ENCODE peak calls at places on chromosomes 7 and 10, in six cellular contexts. A, Q, B, V, N and I are unnamed samples.

GRCh38 chr7:35474100-35474499 is 220.2 kb upstream of the TBX20 start:
- DNase-seq in A (no peak), V (no peak), Q (no peak), B (no peak), N (no peak), I (no peak)

GRCh38 chr10:115941247-115941840 is 331.7 kb downstream of the GFRA1 start:
- DNase-seq in N (no peak), B (no peak), Q (no peak), V (no peak), A (no peak), I (no peak)

GRCh38 chr7:90458104-90458503 is 11.3 kb upstream of the PTTG1IP2 start:
- DNase-seq in V (no peak), N (no peak), Q (no peak), B (no peak), A (no peak), I (no peak)

GRCh38 chr7:139991267-139991666 is 71.5 kb downstream of the PARP12 start:
- DNase-seq in N (no peak), B (peak; percentile 20), A (no peak), V (no peak), Q (no peak), I (no peak)

GRCh38 chr7:100679927-100680588 is 6.5 kb downstream of the GNB2 start:
- DNase-seq in B (peak; percentile 53), V (no peak), N (peak; percentile 88), Q (no peak), A (no peak), I (no peak)

GRCh38 chr10:105258674-105259065 is 617.6 kb downstream of the SORCS3 start:
- DNase-seq in N (no peak), B (no peak), Q (no peak), V (no peak), A (no peak), I (no peak)

GRCh38 chr7:70092314-70093303 is 494.3 kb downstream of the AUTS2 start:
- DNase-seq in N (peak; percentile 65), A (no peak), Q (no peak), B (peak; percentile 73), V (no peak), I (no peak)

GRCh38 chr10:123393170-123393569 is 239.0 kb downstream of the BUB3 start:
- DNase-seq in A (no peak), Q (no peak), B (no peak), V (no peak), N (no peak), I (no peak)

GRCh38 chr7:141071260-141071854 is 2.5 kb upstream of the TMEM178B start:
- DNase-seq in N (peak; percentile 26), V (no peak), B (peak; percentile 70), Q (no peak), A (peak; percentile 26), I (peak; percentile 74)

GRCh38 chr10:113986316-113986715 is 57.4 kb upstream of the ADRB1 start:
- DNase-seq in N (no peak), V (no peak), Q (no peak), B (no peak), A (no peak), I (no peak)

GRCh38 chr7:100360102-100360607 is 2.2 kb downstream of the PILRB start:
- DNase-seq in B (no peak), V (no peak), N (no peak), A (no peak), Q (no peak), I (no peak)

GRCh38 chr10:15305634-15306033 is 65.5 kb downstream of the FAM171A1 start:
- DNase-seq in B (no peak), V (no peak), A (no peak), N (no peak), Q (no peak), I (no peak)

GRCh38 chr7:50206521-50207250 is 97.8 kb upstream of the IKZF1 start:
- DNase-seq in Q (peak; percentile 22), B (no peak), N (no peak), V (peak; percentile 34), A (no peak), I (no peak)

GRCh38 chr7:145269418-145270161 is 433.7 kb upstream of the TPK1 start:
- DNase-seq in B (peak; percentile 38), V (no peak), N (no peak), Q (no peak), A (no peak), I (no peak)

GRCh38 chr7:156607332-156608175 is 33.0 kb upstream of the RNF32 start:
- DNase-seq in A (no peak), N (peak; percentile 37), V (no peak), B (no peak), Q (no peak), I (no peak)

GRCh38 chr7:43456200-43456599 is 126.7 kb upstream of the STK17A start:
- DNase-seq in Q (no peak), N (no peak), V (no peak), A (no peak), B (peak; percentile 14), I (no peak)

GRCh38 chr7:44080686-44081265 is 1.6 kb downstream of the POLM start:
- DNase-seq in A (peak; percentile 35), V (no peak), B (no peak), N (no peak), Q (no peak), I (no peak)

GRCh38 chr10:121594623-121595320 is 3.5 kb downstream of the FGFR2 start:
- DNase-seq in V (no peak), B (peak; percentile 24), N (no peak), A (no peak), Q (no peak), I (no peak)

GRCh38 chr10:62559481-62560206 is 185.5 kb downstream of the ZNF365 start:
- DNase-seq in B (no peak), Q (no peak), V (no peak), N (no peak), A (no peak), I (no peak)

GRCh38 chr10:99695761-99696160 is 36.2 kb downstream of the COX15 start:
- DNase-seq in A (no peak), V (no peak), N (peak; percentile 14), B (no peak), Q (no peak), I (no peak)

GRCh38 chr10:86139066-86139657 is 227.4 kb downstream of the GRID1 start:
- DNase-seq in Q (no peak), A (peak; percentile 56), B (peak; percentile 24), V (no peak), N (no peak), I (peak; percentile 59)

GRCh38 chr10:69179089-69179742 is 818 bp upstream of the SUPV3L1 start:
- DNase-seq in N (peak; percentile 67), V (peak; percentile 5), Q (no peak), B (no peak), A (peak; percentile 20), I (no peak)

GRCh38 chr7:84914598-84914997 is 272.3 kb downstream of the SEMA3D start:
- DNase-seq in Q (no peak), N (no peak), B (peak; percentile 47), V (no peak), A (no peak), I (peak; percentile 15)

GRCh38 chr10:79981673-79982485 is 33.0 kb upstream of the SFTPD start:
- DNase-seq in B (peak; percentile 57), Q (no peak), N (peak; percentile 70), A (peak; percentile 85), V (no peak), I (peak; percentile 82)

GRCh38 chr7:142533920-142534319 is 215.4 kb upstream of the PRSS1 start:
- DNase-seq in B (no peak), Q (no peak), V (no peak), A (no peak), N (no peak), I (no peak)

GRCh38 chr7:100947792-100948191 is 1.5 kb upstream of the MUC3A start:
- DNase-seq in N (no peak), Q (no peak), V (no peak), A (no peak), B (no peak), I (no peak)

GRCh38 chr7:149310113-149310836 is 48.3 kb downstream of the ZNF783 start:
- DNase-seq in Q (no peak), V (no peak), N (peak; percentile 81), B (peak; percentile 69), A (no peak), I (peak; percentile 46)

GRCh38 chr10:94785211-94785610 is 22.7 kb downstream of the CYP2C19 start:
- DNase-seq in V (no peak), Q (no peak), N (no peak), B (peak; percentile 24), A (no peak), I (no peak)

GRCh38 chr10:62081322-62081945 is 179.9 kb downstream of the ARID5B start:
- DNase-seq in N (no peak), A (no peak), V (no peak), Q (no peak), B (no peak), I (no peak)

GRCh38 chr10:32905466-32905865 is 52.6 kb downstream of the ITGB1 start:
- DNase-seq in V (no peak), N (no peak), A (no peak), Q (no peak), B (no peak), I (no peak)

GRCh38 chr10:86423739-86424138 is 57.1 kb upstream of the GRID1 start:
- DNase-seq in N (no peak), V (no peak), Q (no peak), B (no peak), A (no peak), I (peak; percentile 60)

GRCh38 chr10:30600005-30600404 is 29.5 kb downstream of the LYZL2 start:
- DNase-seq in B (no peak), N (peak; percentile 12), V (no peak), Q (no peak), A (no peak), I (no peak)

GRCh38 chr7:108181073-108181985 is 51.2 kb upstream of the LAMB4 start:
- DNase-seq in B (peak; percentile 57), Q (no peak), V (no peak), N (peak; percentile 80), A (no peak), I (peak; percentile 75)

GRCh38 chr7:155115288-155115687 is 45.2 kb downstream of the HTR5A start:
- DNase-seq in N (no peak), A (no peak), Q (no peak), V (no peak), B (no peak), I (no peak)

GRCh38 chr10:116124777-116125176 is 148.2 kb downstream of the GFRA1 start:
- DNase-seq in A (no peak), Q (no peak), V (no peak), N (no peak), B (no peak), I (no peak)

GRCh38 chr10:71981024-71981867 is 17.1 kb downstream of the CHST3 start:
- DNase-seq in V (no peak), A (peak; percentile 42), N (peak; percentile 71), Q (no peak), B (peak; percentile 78), I (no peak)